ENCODE peak calls at places on chromosome 2, in nine cellular contexts. F, Y, S, I, B, Z, T, U and L are unnamed samples.

GRCh38 chr2:217360781-217361485 is 501.1 kb upstream of the TNP1 start:
- DNase-seq in F (no peak), Y (no peak), S (peak), I (peak), B (no peak), Z (no peak), T (no peak), U (no peak), L (no peak)

GRCh38 chr2:188332619-188333018 is 40.9 kb downstream of the GULP1 start:
- DNase-seq in F (no peak), Y (no peak), S (no peak), I (no peak), B (no peak), Z (no peak), T (no peak), U (no peak), L (no peak)

GRCh38 chr2:60554649-60555065 is 1.2 kb upstream of the BCL11A start:
- DNase-seq in F (no peak), Y (no peak), S (peak), I (no peak), B (no peak), Z (no peak), T (peak), U (no peak), L (no peak)

GRCh38 chr2:54471221-54471711 is 15.1 kb downstream of the SPTBN1 start:
- DNase-seq in F (peak), Y (no peak), S (peak), I (no peak), B (no peak), Z (no peak), T (no peak), U (peak), L (no peak)

GRCh38 chr2:90069290-90069894 is 1377.9 kb downstream of the RPIA start:
- DNase-seq in F (no peak), Y (no peak), S (no peak), I (peak), B (no peak), Z (peak), T (peak), U (peak), L (peak)

GRCh38 chr2:64686283-64686956 is 32.7 kb upstream of the SERTAD2 start:
- DNase-seq in F (no peak), Y (no peak), S (no peak), I (no peak), B (no peak), Z (no peak), T (no peak), U (no peak), L (no peak)

GRCh38 chr2:66389651-66390131 is 45.2 kb upstream of the MEIS1 start:
- DNase-seq in F (no peak), Y (no peak), S (no peak), I (no peak), B (no peak), Z (no peak), T (no peak), U (no peak), L (no peak)

GRCh38 chr2:1766851-1767771 is 22.8 kb upstream of the PXDN start:
- DNase-seq in F (no peak), Y (no peak), S (no peak), I (no peak), B (no peak), Z (no peak), T (peak), U (no peak), L (no peak)

GRCh38 chr2:48328159-48328816 is 201.7 kb upstream of the STON1 start:
- DNase-seq in F (no peak), Y (no peak), S (no peak), I (no peak), B (no peak), Z (no peak), T (no peak), U (no peak), L (no peak)

GRCh38 chr2:201319511-201319910 is 37.6 kb downstream of the FLACC1 start:
- DNase-seq in F (no peak), Y (no peak), S (no peak), I (no peak), B (no peak), Z (no peak), T (no peak), U (no peak), L (no peak)

GRCh38 chr2:119184512-119184911 is 26.0 kb upstream of the C1QL2 start:
- DNase-seq in F (no peak), Y (no peak), S (no peak), I (no peak), B (no peak), Z (no peak), T (no peak), U (no peak), L (no peak)

GRCh38 chr2:184562532-184562931 is 35.8 kb upstream of the ZNF804A start:
- DNase-seq in F (no peak), Y (no peak), S (no peak), I (no peak), B (no peak), Z (no peak), T (no peak), U (no peak), L (no peak)

GRCh38 chr2:219434468-219434717 is 250 bp upstream of the SPEG start:
- DNase-seq in F (no peak), Y (no peak), S (no peak), I (no peak), B (no peak), Z (no peak), T (peak), U (no peak), L (no peak)

GRCh38 chr2:168814046-168814445 is 11.6 kb downstream of the NOSTRIN start:
- DNase-seq in F (no peak), Y (no peak), S (no peak), I (no peak), B (no peak), Z (no peak), T (no peak), U (no peak), L (no peak)

GRCh38 chr2:229273384-229274338 is 2.6 kb upstream of the PID1 start:
- DNase-seq in F (no peak), Y (no peak), S (peak), I (no peak), B (no peak), Z (peak), T (peak), U (peak), L (peak)

GRCh38 chr2:181655519-181655918 is 1.4 kb downstream of the CERKL start:
- DNase-seq in F (no peak), Y (no peak), S (no peak), I (no peak), B (no peak), Z (no peak), T (no peak), U (no peak), L (no peak)

GRCh38 chr2:27664245-27664574 is 521 bp downstream of the SLC4A1AP start:
- DNase-seq in F (no peak), Y (no peak), S (no peak), I (no peak), B (no peak), Z (no peak), T (no peak), U (peak), L (no peak)

GRCh38 chr2:240140920-240141319 is 462 bp upstream of the OTOS start:
- DNase-seq in F (no peak), Y (no peak), S (no peak), I (peak), B (no peak), Z (peak), T (no peak), U (no peak), L (no peak)

GRCh38 chr2:167652401-167652800 is 595.0 kb downstream of the STK39 start:
- DNase-seq in F (no peak), Y (no peak), S (no peak), I (no peak), B (no peak), Z (no peak), T (no peak), U (no peak), L (no peak)

GRCh38 chr2:216012830-216013079 is 596 bp downstream of the MREG start:
- DNase-seq in F (no peak), Y (no peak), S (no peak), I (no peak), B (no peak), Z (no peak), T (no peak), U (no peak), L (no peak)

GRCh38 chr2:154125900-154126299 is 254.2 kb downstream of the GALNT13 start:
- DNase-seq in F (no peak), Y (no peak), S (no peak), I (no peak), B (no peak), Z (no peak), T (no peak), U (no peak), L (no peak)

GRCh38 chr2:47735912-47736311 is 47.0 kb upstream of the MSH6 start:
- DNase-seq in F (no peak), Y (no peak), S (no peak), I (no peak), B (no peak), Z (no peak), T (no peak), U (no peak), L (no peak)

GRCh38 chr2:239703834-239704233 is 303.0 kb upstream of the HDAC4 start:
- DNase-seq in F (no peak), Y (no peak), S (no peak), I (no peak), B (no peak), Z (no peak), T (no peak), U (no peak), L (no peak)

GRCh38 chr2:176508984-176509383 is 239.7 kb downstream of the MTX2 start:
- DNase-seq in F (no peak), Y (no peak), S (no peak), I (no peak), B (no peak), Z (no peak), T (no peak), U (peak), L (no peak)

GRCh38 chr2:105544591-105545377 is 145.9 kb upstream of the FHL2 start:
- DNase-seq in F (no peak), Y (no peak), S (no peak), I (no peak), B (no peak), Z (no peak), T (no peak), U (no peak), L (no peak)